ENCODE peak calls at places on chromosomes 13 and 19, in eight cellular contexts. One of them, this sample, is unnamed.

GRCh38 chr19:48513289-48514122 is 1.9 kb upstream of the LMTK3 start:
- DNase-seq in GM23338: peak; percentile 98
- DNase-seq in fibroblast of mammary gland: peak; percentile 52
- DNase-seq in ovary: no peak
- DNase-seq in left ventricle myocardium inferior: no peak
- DNase-seq in IMR-90: peak; percentile 64
- DNase-seq in cardiac muscle cell: peak; percentile 74
- DNase-seq in bronchial epithelial cell: peak; percentile 62
- DNase-seq in this sample: peak; percentile 74

GRCh38 chr13:22761709-22762108 is 419.1 kb upstream of the SGCG start:
- DNase-seq in GM23338: no peak
- DNase-seq in fibroblast of mammary gland: no peak
- DNase-seq in ovary: no peak
- DNase-seq in left ventricle myocardium inferior: no peak
- DNase-seq in IMR-90: no peak
- DNase-seq in cardiac muscle cell: no peak
- DNase-seq in bronchial epithelial cell: no peak
- DNase-seq in this sample: no peak

GRCh38 chr19:7965921-7966665 is 22.6 kb upstream of the TIMM44 start:
- DNase-seq in GM23338: no peak
- DNase-seq in fibroblast of mammary gland: no peak
- DNase-seq in ovary: no peak
- DNase-seq in left ventricle myocardium inferior: no peak
- DNase-seq in IMR-90: no peak
- DNase-seq in cardiac muscle cell: no peak
- DNase-seq in bronchial epithelial cell: no peak
- DNase-seq in this sample: no peak

GRCh38 chr13:77009011-77009410 is 17.1 kb downstream of the CLN5 start:
- DNase-seq in GM23338: no peak
- DNase-seq in fibroblast of mammary gland: no peak
- DNase-seq in ovary: no peak
- DNase-seq in left ventricle myocardium inferior: no peak
- DNase-seq in IMR-90: peak; percentile 15
- DNase-seq in cardiac muscle cell: no peak
- DNase-seq in bronchial epithelial cell: no peak
- DNase-seq in this sample: no peak

GRCh38 chr19:6720369-6721112 is at the start of gene C3:
- DNase-seq in GM23338: no peak
- DNase-seq in fibroblast of mammary gland: peak; percentile 81
- DNase-seq in ovary: peak; percentile 79
- DNase-seq in left ventricle myocardium inferior: peak; percentile 62
- DNase-seq in IMR-90: peak; percentile 26
- DNase-seq in cardiac muscle cell: peak; percentile 96
- DNase-seq in bronchial epithelial cell: peak; percentile 68
- DNase-seq in this sample: peak; percentile 45

GRCh38 chr13:77836423-77836822 is 82.2 kb downstream of the EDNRB start:
- DNase-seq in GM23338: no peak
- DNase-seq in fibroblast of mammary gland: peak; percentile 27
- DNase-seq in ovary: no peak
- DNase-seq in left ventricle myocardium inferior: no peak
- DNase-seq in IMR-90: peak; percentile 44
- DNase-seq in cardiac muscle cell: peak; percentile 72
- DNase-seq in bronchial epithelial cell: no peak
- DNase-seq in this sample: no peak

GRCh38 chr19:49555600-49556411 is 24.6 kb downstream of the NOSIP start:
- DNase-seq in GM23338: peak; percentile 98
- DNase-seq in fibroblast of mammary gland: peak; percentile 55
- DNase-seq in ovary: peak; percentile 62
- DNase-seq in left ventricle myocardium inferior: peak; percentile 32
- DNase-seq in IMR-90: no peak
- DNase-seq in cardiac muscle cell: peak; percentile 52
- DNase-seq in bronchial epithelial cell: peak; percentile 27
- DNase-seq in this sample: peak; percentile 53

GRCh38 chr13:27979765-27980279 is 8.7 kb downstream of the URAD start:
- DNase-seq in GM23338: no peak
- DNase-seq in fibroblast of mammary gland: no peak
- DNase-seq in ovary: no peak
- DNase-seq in left ventricle myocardium inferior: no peak
- DNase-seq in IMR-90: no peak
- DNase-seq in cardiac muscle cell: no peak
- DNase-seq in bronchial epithelial cell: no peak
- DNase-seq in this sample: no peak

GRCh38 chr13:111410232-111411021 is 90.0 kb downstream of the TEX29 start:
- DNase-seq in GM23338: no peak
- DNase-seq in fibroblast of mammary gland: no peak
- DNase-seq in ovary: no peak
- DNase-seq in left ventricle myocardium inferior: no peak
- DNase-seq in IMR-90: no peak
- DNase-seq in cardiac muscle cell: no peak
- DNase-seq in bronchial epithelial cell: no peak
- DNase-seq in this sample: no peak

GRCh38 chr13:113875429-113875815 is 11.5 kb upstream of the GAS6 start:
- DNase-seq in GM23338: no peak
- DNase-seq in fibroblast of mammary gland: no peak
- DNase-seq in ovary: no peak
- DNase-seq in left ventricle myocardium inferior: no peak
- DNase-seq in IMR-90: no peak
- DNase-seq in cardiac muscle cell: no peak
- DNase-seq in bronchial epithelial cell: no peak
- DNase-seq in this sample: no peak

GRCh38 chr13:114144606-114145244 is 12.3 kb upstream of the RASA3 start:
- DNase-seq in GM23338: no peak
- DNase-seq in fibroblast of mammary gland: no peak
- DNase-seq in ovary: no peak
- DNase-seq in left ventricle myocardium inferior: no peak
- DNase-seq in IMR-90: no peak
- DNase-seq in cardiac muscle cell: no peak
- DNase-seq in bronchial epithelial cell: no peak
- DNase-seq in this sample: no peak

GRCh38 chr13:48653074-48654054 is at the start of gene CYSLTR2:
- DNase-seq in GM23338: peak; percentile 52
- DNase-seq in fibroblast of mammary gland: peak; percentile 49
- DNase-seq in ovary: no peak
- DNase-seq in left ventricle myocardium inferior: no peak
- DNase-seq in IMR-90: peak; percentile 13
- DNase-seq in cardiac muscle cell: peak; percentile 73
- DNase-seq in bronchial epithelial cell: no peak
- DNase-seq in this sample: peak; percentile 76

GRCh38 chr13:42277618-42278276 is 5.8 kb downstream of the AKAP11 start:
- DNase-seq in GM23338: no peak
- DNase-seq in fibroblast of mammary gland: peak; percentile 45
- DNase-seq in ovary: no peak
- DNase-seq in left ventricle myocardium inferior: no peak
- DNase-seq in IMR-90: peak; percentile 21
- DNase-seq in cardiac muscle cell: peak; percentile 47
- DNase-seq in bronchial epithelial cell: no peak
- DNase-seq in this sample: no peak

GRCh38 chr13:111006508-111007031 is 91.7 kb upstream of the ANKRD10 start:
- DNase-seq in GM23338: peak; percentile 19
- DNase-seq in fibroblast of mammary gland: peak; percentile 88
- DNase-seq in ovary: peak; percentile 78
- DNase-seq in left ventricle myocardium inferior: peak; percentile 83
- DNase-seq in IMR-90: peak; percentile 84
- DNase-seq in cardiac muscle cell: peak; percentile 94
- DNase-seq in bronchial epithelial cell: peak; percentile 31
- DNase-seq in this sample: peak; percentile 97

GRCh38 chr13:113918981-113919646 is 54.8 kb downstream of the C13orf46 start:
- DNase-seq in GM23338: no peak
- DNase-seq in fibroblast of mammary gland: no peak
- DNase-seq in ovary: peak; percentile 4
- DNase-seq in left ventricle myocardium inferior: no peak
- DNase-seq in IMR-90: no peak
- DNase-seq in cardiac muscle cell: no peak
- DNase-seq in bronchial epithelial cell: no peak
- DNase-seq in this sample: no peak

GRCh38 chr19:49875801-49876421 is 1.2 kb downstream of the AKT1S1 start:
- DNase-seq in GM23338: peak; percentile 83
- DNase-seq in fibroblast of mammary gland: no peak
- DNase-seq in ovary: peak; percentile 73
- DNase-seq in left ventricle myocardium inferior: peak; percentile 64
- DNase-seq in IMR-90: peak; percentile 29
- DNase-seq in cardiac muscle cell: peak; percentile 51
- DNase-seq in bronchial epithelial cell: no peak
- DNase-seq in this sample: peak; percentile 50

GRCh38 chr19:9406798-9407352 is 28.5 kb downstream of the ZNF266 start:
- DNase-seq in GM23338: peak; percentile 6
- DNase-seq in fibroblast of mammary gland: peak; percentile 88
- DNase-seq in ovary: peak; percentile 79
- DNase-seq in left ventricle myocardium inferior: peak; percentile 84
- DNase-seq in IMR-90: peak; percentile 92
- DNase-seq in cardiac muscle cell: peak; percentile 92
- DNase-seq in bronchial epithelial cell: peak; percentile 69
- DNase-seq in this sample: peak; percentile 91

GRCh38 chr19:4278460-4278901 is 585 bp upstream of the SHD start:
- DNase-seq in GM23338: peak; percentile 59
- DNase-seq in fibroblast of mammary gland: no peak
- DNase-seq in ovary: no peak
- DNase-seq in left ventricle myocardium inferior: no peak
- DNase-seq in IMR-90: no peak
- DNase-seq in cardiac muscle cell: no peak
- DNase-seq in bronchial epithelial cell: no peak
- DNase-seq in this sample: no peak

GRCh38 chr19:4277051-4277700 is 1.9 kb upstream of the SHD start:
- DNase-seq in GM23338: peak; percentile 35
- DNase-seq in fibroblast of mammary gland: no peak
- DNase-seq in ovary: no peak
- DNase-seq in left ventricle myocardium inferior: no peak
- DNase-seq in IMR-90: no peak
- DNase-seq in cardiac muscle cell: no peak
- DNase-seq in bronchial epithelial cell: no peak
- DNase-seq in this sample: no peak

GRCh38 chr19:4278926-4279529 is at the start of gene SHD:
- DNase-seq in GM23338: peak; percentile 72
- DNase-seq in fibroblast of mammary gland: no peak
- DNase-seq in ovary: no peak
- DNase-seq in left ventricle myocardium inferior: no peak
- DNase-seq in IMR-90: no peak
- DNase-seq in cardiac muscle cell: no peak
- DNase-seq in bronchial epithelial cell: no peak
- DNase-seq in this sample: no peak

GRCh38 chr19:4279530-4280422 is 710 bp downstream of the SHD start:
- DNase-seq in GM23338: peak; percentile 45
- DNase-seq in fibroblast of mammary gland: no peak
- DNase-seq in ovary: no peak
- DNase-seq in left ventricle myocardium inferior: no peak
- DNase-seq in IMR-90: no peak
- DNase-seq in cardiac muscle cell: no peak
- DNase-seq in bronchial epithelial cell: no peak
- DNase-seq in this sample: no peak

DNA sequence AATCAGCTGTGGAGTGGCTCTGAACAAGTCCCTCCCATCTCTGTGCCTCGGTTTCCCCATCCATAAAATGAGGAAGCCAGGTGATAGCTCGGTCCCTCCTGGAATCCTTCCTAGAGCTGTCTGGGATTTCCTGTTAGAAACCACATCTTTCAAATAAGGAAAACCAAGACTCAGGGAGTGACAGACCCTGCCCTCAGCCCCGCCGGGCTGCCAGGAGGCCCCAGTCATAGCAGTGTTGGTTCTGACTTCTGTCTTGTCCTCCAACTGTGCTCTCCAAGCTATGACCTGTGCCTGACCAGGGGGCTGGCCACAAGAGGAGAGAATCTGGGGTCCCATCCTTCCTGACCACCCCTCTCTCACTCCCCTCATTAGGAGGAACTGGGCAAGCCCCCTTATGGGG is 1.1 kb upstream of the SHD start:
- DNase-seq in GM23338: no peak
- DNase-seq in fibroblast of mammary gland: no peak
- DNase-seq in ovary: no peak
- DNase-seq in left ventricle myocardium inferior: no peak
- DNase-seq in IMR-90: no peak
- DNase-seq in cardiac muscle cell: no peak
- DNase-seq in bronchial epithelial cell: no peak
- DNase-seq in this sample: no peak
- H3K4me3 ChIP-seq in GM23338: peak overlapping the region; percentile 85
- H3K4me3 ChIP-seq in fibroblast of mammary gland: no peak overlapping the region
- H3K4me3 ChIP-seq in ovary: no peak overlapping the region
- H3K4me3 ChIP-seq in left ventricle myocardium inferior: no peak overlapping the region
- H3K4me3 ChIP-seq in IMR-90: no peak overlapping the region
- H3K4me3 ChIP-seq in cardiac muscle cell: peak overlapping the region; percentile 90
- H3K4me3 ChIP-seq in bronchial epithelial cell: no peak overlapping the region
- H3K4me3 ChIP-seq in this sample: no peak overlapping the region

GRCh38 chr13:33114146-33114545 is 97.9 kb downstream of the KL start:
- DNase-seq in GM23338: no peak
- DNase-seq in fibroblast of mammary gland: no peak
- DNase-seq in ovary: no peak
- DNase-seq in left ventricle myocardium inferior: no peak
- DNase-seq in IMR-90: peak; percentile 30
- DNase-seq in cardiac muscle cell: no peak
- DNase-seq in bronchial epithelial cell: no peak
- DNase-seq in this sample: peak; percentile 65
- TF ChIP-seq CTCF in GM23338: no peak
- TF ChIP-seq CTCF in fibroblast of mammary gland: no peak
- TF ChIP-seq CTCF in ovary: no peak
- TF ChIP-seq CTCF in left ventricle myocardium inferior: no peak
- TF ChIP-seq CTCF in IMR-90: no peak
- TF ChIP-seq CTCF in cardiac muscle cell: no peak
- TF ChIP-seq CTCF in bronchial epithelial cell: no peak
- TF ChIP-seq CTCF in this sample: no peak

GRCh38 chr19:40603071-40603718 is 2.0 kb downstream of the LTBP4 start:
- DNase-seq in GM23338: peak; percentile 73
- DNase-seq in fibroblast of mammary gland: no peak
- DNase-seq in ovary: no peak
- DNase-seq in left ventricle myocardium inferior: no peak
- DNase-seq in IMR-90: peak; percentile 59
- DNase-seq in cardiac muscle cell: peak; percentile 73
- DNase-seq in bronchial epithelial cell: peak; percentile 59
- DNase-seq in this sample: peak; percentile 66
- H3K4me3 ChIP-seq in GM23338: peak overlapping the region; percentile 53
- H3K4me3 ChIP-seq in fibroblast of mammary gland: peak overlapping the region; percentile 49
- H3K4me3 ChIP-seq in ovary: peak overlapping the region; percentile 60
- H3K4me3 ChIP-seq in left ventricle myocardium inferior: peak overlapping the region; percentile 85
- H3K4me3 ChIP-seq in IMR-90: peak overlapping the region; percentile 9
- H3K4me3 ChIP-seq in cardiac muscle cell: peak overlapping the region; percentile 37
- H3K4me3 ChIP-seq in bronchial epithelial cell: peak overlapping the region; percentile 40
- H3K4me3 ChIP-seq in this sample: peak overlapping the region; percentile 59

DNA sequence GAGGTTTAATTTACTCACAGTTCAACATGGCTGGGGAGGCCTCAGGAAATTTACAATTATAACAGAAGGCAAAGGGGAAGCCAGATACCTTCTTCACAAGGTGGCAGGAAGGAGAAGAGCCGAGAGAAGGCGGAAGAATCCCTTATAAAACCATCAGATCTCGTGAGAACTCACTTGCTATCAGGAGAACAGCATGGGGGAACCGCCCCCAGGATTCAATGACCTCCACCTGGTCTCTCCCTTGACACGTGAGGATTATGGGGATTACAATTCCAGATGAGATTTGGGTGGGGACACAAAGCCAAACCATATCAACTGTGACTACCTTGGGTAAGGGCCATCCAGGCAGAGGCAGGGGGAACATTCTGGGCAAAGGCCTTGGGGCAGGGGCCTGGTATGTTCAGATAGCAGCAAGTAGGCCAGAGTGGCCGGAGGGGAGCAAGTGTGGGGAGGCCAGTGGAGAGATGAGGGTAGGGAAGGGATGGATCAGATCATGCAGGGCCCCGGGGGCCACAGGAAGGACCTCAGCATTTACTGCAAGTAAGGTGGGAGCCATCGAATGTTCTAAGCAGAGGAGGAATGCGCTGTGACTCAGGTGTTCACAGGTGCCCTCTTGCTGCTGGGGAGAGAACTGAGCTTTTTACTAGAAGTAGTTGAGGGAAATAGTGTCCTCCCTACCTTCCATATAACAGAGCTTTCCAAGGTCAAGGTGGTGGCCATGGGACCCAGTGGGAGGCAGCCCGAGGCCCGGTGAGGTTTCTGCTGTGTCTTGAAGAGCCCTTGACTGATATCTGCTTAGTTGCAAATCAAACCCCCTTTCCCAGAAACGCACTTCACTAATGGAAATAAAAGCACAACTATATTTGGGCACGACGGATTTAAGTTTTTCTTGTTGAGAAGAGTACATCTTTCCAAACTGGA is 18.0 kb downstream of the RAB3D start:
- DNase-seq in GM23338: peak; percentile 48
- DNase-seq in fibroblast of mammary gland: no peak
- DNase-seq in ovary: no peak
- DNase-seq in left ventricle myocardium inferior: no peak
- DNase-seq in IMR-90: no peak
- DNase-seq in cardiac muscle cell: no peak
- DNase-seq in bronchial epithelial cell: no peak
- DNase-seq in this sample: no peak
- TF ChIP-seq CTCF in GM23338: peak; percentile 57
- TF ChIP-seq CTCF in fibroblast of mammary gland: no peak
- TF ChIP-seq CTCF in ovary: no peak
- TF ChIP-seq CTCF in left ventricle myocardium inferior: no peak
- TF ChIP-seq CTCF in IMR-90: no peak
- TF ChIP-seq CTCF in cardiac muscle cell: no peak
- TF ChIP-seq CTCF in bronchial epithelial cell: peak; percentile 44
- TF ChIP-seq CTCF in this sample: peak; percentile 12